ENCODE peak calls at places on chromosomes 1 and 21, in seven cellular contexts. D is PC-9, X is transverse colon, Z is ovary, U is kidney, C is astrocyte of the spinal cord, M is kidney epithelial cell. J is an unnamed sample.

GRCh38 chr1:57874426-57874825 is 450.6 kb upstream of the DAB1 start:
- DNase-seq in M (peak; percentile 93), C (peak; percentile 26), U (no peak), Z (no peak), X (no peak), D (no peak), J (peak; percentile 25)

GRCh38 chr1:41810446-41810845 is 108.3 kb downstream of the HIVEP3 start:
- DNase-seq in Z (no peak), U (no peak), D (no peak), X (no peak), C (peak; percentile 64), M (no peak), J (peak; percentile 55)

GRCh38 chr1:229578168-229579100 is 19.9 kb upstream of the ABCB10 start:
- DNase-seq in X (no peak), U (no peak), M (no peak), Z (no peak), C (no peak), D (no peak), J (no peak)

GRCh38 chr1:230878584-230878975 is 10.3 kb upstream of the C1orf198 start:
- DNase-seq in U (no peak), X (no peak), Z (no peak), C (peak; percentile 59), M (no peak), D (no peak), J (peak; percentile 97)

GRCh38 chr1:172400073-172400737 is 20.3 kb upstream of the C1orf105 start:
- DNase-seq in M (no peak), D (no peak), Z (no peak), X (no peak), C (no peak), U (no peak), J (no peak)

GRCh38 chr1:41638086-41639024 is 153.9 kb upstream of the EDN2 start:
- DNase-seq in D (no peak), C (no peak), X (no peak), U (no peak), M (no peak), Z (no peak), J (no peak)

GRCh38 chr1:66725885-66726665 is 26.2 kb upstream of the DYNLT5 start:
- DNase-seq in M (peak; percentile 52), D (peak; percentile 42), X (peak; percentile 21), Z (no peak), C (peak; percentile 77), U (no peak), J (peak; percentile 84)

GRCh38 chr1:2088434-2088833 is 38.2 kb downstream of the PRKCZ start:
- DNase-seq in Z (no peak), C (peak; percentile 74), U (no peak), D (no peak), M (peak; percentile 52), X (peak; percentile 36), J (peak; percentile 73)

GRCh38 chr21:37145635-37146111 is 72.6 kb downstream of the TTC3 start:
- DNase-seq in X (no peak), U (no peak), C (peak; percentile 89), Z (no peak), M (peak; percentile 18), D (no peak), J (peak; percentile 69)

GRCh38 chr21:40255665-40256064 is 388.4 kb downstream of the PCP4 start:
- DNase-seq in X (no peak), M (no peak), U (no peak), D (no peak), C (no peak), Z (no peak), J (no peak)

GRCh38 chr1:156641761-156642264 is at the start of gene BCAN:
- DNase-seq in X (no peak), M (no peak), C (no peak), D (no peak), U (no peak), Z (no peak), J (no peak)

GRCh38 chr1:96384611-96385010 is 337.0 kb upstream of the PTBP2 start:
- DNase-seq in U (no peak), D (no peak), M (no peak), C (no peak), Z (no peak), X (no peak), J (peak; percentile 30)

DNA sequence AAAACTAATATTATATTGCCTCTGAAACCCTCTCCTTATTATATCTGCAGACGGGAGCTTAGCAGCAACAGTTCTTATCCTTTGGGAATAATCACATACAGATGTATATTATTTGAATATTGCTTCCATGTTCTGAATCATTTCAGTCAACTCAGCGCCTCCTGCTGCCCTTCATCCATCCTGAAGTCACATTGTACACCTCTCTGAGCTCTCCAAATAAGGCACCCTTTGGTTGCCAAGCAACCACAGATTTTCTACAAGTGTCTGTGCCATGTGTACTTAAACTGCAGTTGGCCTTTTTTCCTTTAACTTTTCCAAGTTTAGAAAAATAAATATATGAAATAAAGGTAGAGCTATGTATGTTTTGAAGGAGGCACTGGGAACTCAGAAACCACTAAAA is 384.2 kb downstream of the LRRIQ3 start:
- DNase-seq in C (no peak), Z (no peak), D (no peak), M (no peak), X (no peak), U (no peak), J (no peak)
- TF ChIP-seq CTCF in C (no peak), Z (no peak), D (peak; percentile 36), M (no peak), X (no peak), U (no peak), J (no peak)

DNA sequence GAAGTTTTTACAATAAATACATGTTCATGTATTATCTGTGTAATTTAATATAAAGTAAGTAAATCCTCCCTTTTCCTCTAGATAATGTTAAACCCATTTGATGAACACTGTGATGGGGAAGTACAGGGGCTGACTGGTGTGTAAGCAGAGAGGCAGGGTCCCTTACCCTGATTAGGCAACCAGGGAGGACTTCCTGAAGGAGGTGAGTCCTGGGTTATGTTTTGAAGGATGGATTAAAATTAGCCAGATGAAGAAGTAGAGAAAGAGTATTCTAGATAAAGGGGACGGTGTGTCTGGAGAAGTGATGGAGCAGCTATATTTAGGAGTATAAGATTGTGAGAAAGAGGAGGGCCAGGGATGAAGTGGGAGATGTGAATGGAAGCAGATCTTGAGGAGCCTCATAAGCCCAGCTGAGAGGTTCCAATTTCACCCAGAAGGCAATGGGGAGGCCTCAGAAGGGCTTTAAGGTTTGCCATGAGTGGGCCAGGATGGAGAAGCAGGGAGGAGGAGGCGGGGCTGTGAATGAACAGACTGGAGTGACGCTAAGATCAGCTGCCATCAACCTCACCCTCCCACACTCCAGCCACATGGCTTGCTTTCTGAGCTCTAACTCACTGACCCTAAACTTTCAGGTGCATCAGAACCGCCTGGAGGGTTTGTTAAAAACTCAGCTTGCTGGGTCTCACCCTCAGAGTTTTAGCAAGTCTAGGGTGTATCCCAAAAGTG is 30.9 kb upstream of the ID3 start:
- DNase-seq in U (no peak), D (no peak), X (no peak), C (no peak), Z (no peak), M (no peak), J (peak; percentile 20)
- H3K4me3 ChIP-seq in U (no peak overlapping the region), D (no peak overlapping the region), X (no peak overlapping the region), C (no peak overlapping the region), Z (no peak overlapping the region), M (no peak overlapping the region), J (no peak overlapping the region)

DNA sequence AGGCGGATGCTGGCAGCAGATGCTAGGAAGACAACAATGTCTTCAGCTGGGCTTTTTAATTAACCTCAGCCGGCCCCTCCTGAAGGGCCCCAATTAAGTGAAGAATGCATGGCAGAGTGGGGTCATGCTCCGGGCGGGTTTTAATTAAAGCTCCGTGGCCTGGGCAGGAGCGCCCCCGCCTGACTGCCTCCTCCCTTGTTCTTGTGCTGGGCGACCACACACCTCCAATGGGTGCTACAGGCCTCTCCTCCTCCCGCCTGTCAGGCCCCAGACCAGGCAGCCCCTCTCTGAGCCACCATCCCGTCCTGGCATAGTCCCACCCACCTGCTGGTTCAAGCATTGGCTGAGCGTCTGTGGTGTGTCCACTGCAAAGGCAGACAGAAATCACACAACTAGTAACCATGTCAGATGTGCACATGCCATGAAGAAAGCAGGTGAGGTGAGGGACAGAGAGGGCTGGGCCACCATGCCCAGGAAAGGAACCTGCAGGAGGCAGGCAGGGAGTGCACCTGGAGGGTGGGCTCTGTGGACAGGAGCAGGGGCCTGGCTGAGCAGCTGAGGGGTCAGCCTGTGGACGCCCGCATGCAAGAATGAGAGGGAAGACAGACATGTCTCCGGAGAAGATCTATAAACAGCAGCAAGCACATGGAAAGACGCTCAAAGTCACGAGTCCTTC is 8.5 kb upstream of the ARF1 start:
- DNase-seq in Z (no peak), U (no peak), C (no peak), D (no peak), X (no peak), M (no peak), J (no peak)
- TF ChIP-seq CTCF in Z (no peak), U (peak; percentile 14), C (peak; percentile 17), D (peak; percentile 30), X (no peak), M (peak; percentile 31), J (no peak)

DNA sequence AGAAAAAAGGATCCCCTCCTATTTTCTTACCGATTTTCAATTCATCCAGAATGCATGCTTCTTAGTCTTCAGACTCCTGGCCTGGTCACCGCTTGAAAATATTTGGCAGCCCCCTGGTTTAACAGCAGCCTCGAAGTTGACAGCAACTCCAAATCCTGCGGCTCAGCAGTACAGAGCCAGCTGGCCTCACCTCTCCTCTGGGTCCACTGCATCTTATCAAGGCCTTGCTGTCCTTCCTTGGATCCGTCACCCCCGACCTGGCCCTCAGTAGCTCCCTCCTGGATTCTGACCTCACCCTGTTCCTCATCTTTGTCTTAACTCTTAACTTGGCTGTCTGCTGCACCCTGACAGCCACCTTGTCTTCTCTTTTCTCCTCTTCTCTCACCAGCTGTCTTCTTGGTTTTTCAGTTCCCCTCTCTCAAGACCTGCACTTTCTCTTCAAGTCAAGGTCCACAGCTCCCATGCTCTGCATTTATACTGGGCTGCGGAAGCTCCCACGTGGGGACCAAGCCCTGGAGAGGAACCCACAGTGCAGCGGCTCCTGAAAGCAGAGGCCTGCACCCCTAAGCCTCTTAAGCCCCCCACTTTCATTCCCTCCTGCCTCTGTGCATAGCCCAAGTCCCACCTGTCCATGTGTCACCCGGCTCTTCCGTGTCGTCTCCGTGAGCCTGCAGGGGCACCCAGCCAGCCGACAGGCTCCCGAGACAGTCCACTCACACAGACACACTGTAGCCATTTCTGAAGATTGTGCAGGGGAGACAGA is 6.0 kb downstream of the MX2 start:
- DNase-seq in X (no peak), Z (no peak), M (no peak), C (no peak), U (no peak), D (no peak), J (no peak)
- H3K4me3 ChIP-seq in X (no peak overlapping the region), Z (no peak overlapping the region), M (no peak overlapping the region), C (no peak overlapping the region), U (no peak overlapping the region), D (no peak overlapping the region), J (no peak overlapping the region)

DNA sequence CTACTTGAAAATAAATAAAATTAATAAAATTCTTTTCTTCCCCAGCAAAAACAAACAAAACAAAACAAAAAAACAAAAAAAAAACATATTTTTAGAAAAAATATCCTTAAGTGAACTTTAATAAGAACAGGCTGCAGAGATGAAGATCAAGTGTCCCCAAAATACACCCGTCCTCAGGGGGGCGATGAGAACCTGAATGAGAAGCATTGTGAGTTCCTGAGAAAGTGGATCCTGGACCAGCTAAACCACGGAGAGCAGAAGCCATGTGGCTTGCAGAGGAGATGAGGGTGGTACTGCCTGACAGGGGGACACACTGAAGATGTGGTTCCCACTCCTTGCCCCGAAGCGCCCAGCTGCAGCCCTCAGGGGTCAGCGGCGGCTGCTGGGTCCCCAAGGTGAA is 89.3 kb downstream of the ITPKB start:
- DNase-seq in Z (no peak), C (no peak), X (no peak), D (no peak), M (no peak), U (peak; percentile 39), J (peak; percentile 50)
- TF ChIP-seq CTCF in Z (no peak), C (peak; percentile 34), X (no peak), D (peak; percentile 24), M (no peak), U (peak; percentile 24), J (peak; percentile 33)

GRCh38 chr1:103561612-103562395 is 9.6 kb upstream of the AMY2B start:
- DNase-seq in D (no peak), X (no peak), M (no peak), U (no peak), C (no peak), Z (no peak), J (peak; percentile 59)
- H3K4me3 ChIP-seq in D (no peak overlapping the region), X (no peak overlapping the region), M (no peak overlapping the region), U (no peak overlapping the region), C (no peak overlapping the region), Z (no peak overlapping the region), J (no peak overlapping the region)